ENCODE peak calls at places on chromosomes 11 and 22, in seven cellular contexts. One of them, this sample, is unnamed.

GRCh38 chr11:44950625-44951472 is at the start of gene TP53I11:
- DNase-seq in Peyer's patch: peak
- DNase-seq in upper lobe of right lung: peak
- DNase-seq in thoracic aorta: no peak
- DNase-seq in fibroblast of the aortic adventitia: peak
- DNase-seq in mucosa of descending colon: peak
- DNase-seq in fibroblast of lung: peak
- DNase-seq in this sample: no peak

GRCh38 chr22:42990131-42990838 is 24.7 kb downstream of the PACSIN2 start:
- DNase-seq in Peyer's patch: no peak
- DNase-seq in upper lobe of right lung: no peak
- DNase-seq in fibroblast of the aortic adventitia: peak
- DNase-seq in fibroblast of lung: peak
- DNase-seq in thoracic aorta: no peak
- DNase-seq in mucosa of descending colon: no peak
- DNase-seq in this sample: peak

GRCh38 chr22:43544282-43544673 is 132.5 kb downstream of the MPPED1 start:
- DNase-seq in fibroblast of lung: no peak
- DNase-seq in fibroblast of the aortic adventitia: no peak
- DNase-seq in upper lobe of right lung: no peak
- DNase-seq in mucosa of descending colon: no peak
- DNase-seq in Peyer's patch: no peak
- DNase-seq in thoracic aorta: no peak
- DNase-seq in this sample: no peak

GRCh38 chr11:57303990-57304579 is 20.7 kb downstream of the TNKS1BP1 start:
- DNase-seq in thoracic aorta: no peak
- DNase-seq in upper lobe of right lung: no peak
- DNase-seq in mucosa of descending colon: no peak
- DNase-seq in Peyer's patch: peak
- DNase-seq in fibroblast of the aortic adventitia: peak
- DNase-seq in fibroblast of lung: peak
- DNase-seq in this sample: no peak

GRCh38 chr11:132111781-132112380 is 741.5 kb downstream of the NTM start:
- DNase-seq in fibroblast of the aortic adventitia: peak
- DNase-seq in thoracic aorta: no peak
- DNase-seq in Peyer's patch: no peak
- DNase-seq in mucosa of descending colon: no peak
- DNase-seq in fibroblast of lung: peak
- DNase-seq in upper lobe of right lung: no peak
- DNase-seq in this sample: peak

GRCh38 chr22:19109198-19110063 is 12.8 kb downstream of the DGCR2 start:
- DNase-seq in fibroblast of the aortic adventitia: peak
- DNase-seq in Peyer's patch: no peak
- DNase-seq in thoracic aorta: no peak
- DNase-seq in fibroblast of lung: peak
- DNase-seq in mucosa of descending colon: no peak
- DNase-seq in upper lobe of right lung: peak
- DNase-seq in this sample: peak

GRCh38 chr22:50341977-50342650 is 1.0 kb upstream of the PPP6R2 start:
- DNase-seq in fibroblast of lung: peak
- DNase-seq in mucosa of descending colon: peak
- DNase-seq in fibroblast of the aortic adventitia: peak
- DNase-seq in Peyer's patch: peak
- DNase-seq in thoracic aorta: peak
- DNase-seq in upper lobe of right lung: peak
- DNase-seq in this sample: no peak

GRCh38 chr11:105665281-105665680 is 55.4 kb downstream of the GRIA4 start:
- DNase-seq in mucosa of descending colon: no peak
- DNase-seq in fibroblast of the aortic adventitia: no peak
- DNase-seq in Peyer's patch: no peak
- DNase-seq in upper lobe of right lung: no peak
- DNase-seq in thoracic aorta: no peak
- DNase-seq in fibroblast of lung: no peak
- DNase-seq in this sample: no peak

GRCh38 chr11:121237686-121238658 is 54.6 kb upstream of the SC5D start:
- DNase-seq in fibroblast of the aortic adventitia: peak
- DNase-seq in mucosa of descending colon: no peak
- DNase-seq in fibroblast of lung: peak
- DNase-seq in upper lobe of right lung: no peak
- DNase-seq in Peyer's patch: no peak
- DNase-seq in thoracic aorta: no peak
- DNase-seq in this sample: peak

GRCh38 chr11:128949791-128950454 is 7.3 kb upstream of the TP53AIP1 start:
- DNase-seq in thoracic aorta: no peak
- DNase-seq in fibroblast of the aortic adventitia: no peak
- DNase-seq in fibroblast of lung: peak
- DNase-seq in mucosa of descending colon: no peak
- DNase-seq in upper lobe of right lung: no peak
- DNase-seq in Peyer's patch: no peak
- DNase-seq in this sample: no peak

GRCh38 chr11:2355000-2355644 is 22.0 kb upstream of the CD81 start:
- DNase-seq in Peyer's patch: no peak
- DNase-seq in fibroblast of lung: peak
- DNase-seq in upper lobe of right lung: no peak
- DNase-seq in mucosa of descending colon: no peak
- DNase-seq in thoracic aorta: no peak
- DNase-seq in fibroblast of the aortic adventitia: peak
- DNase-seq in this sample: no peak

GRCh38 chr22:31098633-31099110 is 8.7 kb downstream of the SELENOM start:
- DNase-seq in fibroblast of the aortic adventitia: no peak
- DNase-seq in mucosa of descending colon: peak
- DNase-seq in upper lobe of right lung: no peak
- DNase-seq in thoracic aorta: no peak
- DNase-seq in Peyer's patch: peak
- DNase-seq in fibroblast of lung: no peak
- DNase-seq in this sample: no peak

GRCh38 chr11:73384871-73385692 is 8.9 kb downstream of the RELT start:
- DNase-seq in fibroblast of the aortic adventitia: no peak
- DNase-seq in mucosa of descending colon: peak
- DNase-seq in thoracic aorta: no peak
- DNase-seq in Peyer's patch: no peak
- DNase-seq in upper lobe of right lung: peak
- DNase-seq in fibroblast of lung: no peak
- DNase-seq in this sample: no peak

GRCh38 chr11:13463779-13464290 is 813 bp upstream of the BTBD10 start:
- DNase-seq in Peyer's patch: no peak
- DNase-seq in fibroblast of lung: no peak
- DNase-seq in thoracic aorta: no peak
- DNase-seq in upper lobe of right lung: no peak
- DNase-seq in mucosa of descending colon: no peak
- DNase-seq in fibroblast of the aortic adventitia: no peak
- DNase-seq in this sample: no peak

GRCh38 chr11:45815747-45816146 is 10.8 kb downstream of the SLC35C1 start:
- DNase-seq in thoracic aorta: no peak
- DNase-seq in fibroblast of the aortic adventitia: peak
- DNase-seq in fibroblast of lung: no peak
- DNase-seq in Peyer's patch: no peak
- DNase-seq in upper lobe of right lung: no peak
- DNase-seq in mucosa of descending colon: no peak
- DNase-seq in this sample: no peak

GRCh38 chr11:40032331-40032730 is 1427.1 kb downstream of the LRRC4C start:
- DNase-seq in upper lobe of right lung: no peak
- DNase-seq in Peyer's patch: no peak
- DNase-seq in fibroblast of lung: no peak
- DNase-seq in thoracic aorta: no peak
- DNase-seq in mucosa of descending colon: no peak
- DNase-seq in fibroblast of the aortic adventitia: no peak
- DNase-seq in this sample: no peak

GRCh38 chr11:126546191-126546590 is 190.7 kb downstream of the ST3GAL4 start:
- DNase-seq in fibroblast of lung: no peak
- DNase-seq in fibroblast of the aortic adventitia: no peak
- DNase-seq in mucosa of descending colon: no peak
- DNase-seq in Peyer's patch: no peak
- DNase-seq in upper lobe of right lung: no peak
- DNase-seq in thoracic aorta: no peak
- DNase-seq in this sample: no peak

GRCh38 chr22:27583930-27584329 is 217.6 kb downstream of the MN1 start:
- DNase-seq in Peyer's patch: no peak
- DNase-seq in thoracic aorta: no peak
- DNase-seq in fibroblast of the aortic adventitia: no peak
- DNase-seq in upper lobe of right lung: no peak
- DNase-seq in fibroblast of lung: no peak
- DNase-seq in mucosa of descending colon: no peak
- DNase-seq in this sample: no peak

GRCh38 chr11:29018631-29019030 is 910.4 kb downstream of the METTL15 start:
- DNase-seq in Peyer's patch: no peak
- DNase-seq in thoracic aorta: no peak
- DNase-seq in fibroblast of the aortic adventitia: peak
- DNase-seq in upper lobe of right lung: no peak
- DNase-seq in fibroblast of lung: peak
- DNase-seq in mucosa of descending colon: no peak
- DNase-seq in this sample: peak

GRCh38 chr22:37898441-37899181 is 7.5 kb upstream of the MICALL1 start:
- DNase-seq in mucosa of descending colon: no peak
- DNase-seq in fibroblast of lung: no peak
- DNase-seq in fibroblast of the aortic adventitia: no peak
- DNase-seq in upper lobe of right lung: peak
- DNase-seq in thoracic aorta: no peak
- DNase-seq in Peyer's patch: no peak
- DNase-seq in this sample: no peak

GRCh38 chr11:70127653-70128434 is 49.7 kb downstream of the ANO1 start:
- DNase-seq in fibroblast of lung: no peak
- DNase-seq in fibroblast of the aortic adventitia: peak
- DNase-seq in upper lobe of right lung: no peak
- DNase-seq in mucosa of descending colon: no peak
- DNase-seq in thoracic aorta: no peak
- DNase-seq in Peyer's patch: no peak
- DNase-seq in this sample: no peak

GRCh38 chr11:518463-519202 is 11.6 kb upstream of the RNH1 start:
- DNase-seq in fibroblast of the aortic adventitia: peak
- DNase-seq in Peyer's patch: peak
- DNase-seq in mucosa of descending colon: peak
- DNase-seq in fibroblast of lung: peak
- DNase-seq in thoracic aorta: peak
- DNase-seq in upper lobe of right lung: peak
- DNase-seq in this sample: peak

GRCh38 chr22:27554106-27554814 is 247.3 kb downstream of the MN1 start:
- DNase-seq in Peyer's patch: no peak
- DNase-seq in mucosa of descending colon: no peak
- DNase-seq in fibroblast of lung: peak
- DNase-seq in fibroblast of the aortic adventitia: peak
- DNase-seq in upper lobe of right lung: no peak
- DNase-seq in thoracic aorta: no peak
- DNase-seq in this sample: no peak

GRCh38 chr22:36415415-36416168 is 27.8 kb upstream of the MYH9 start:
- DNase-seq in fibroblast of lung: no peak
- DNase-seq in Peyer's patch: no peak
- DNase-seq in thoracic aorta: no peak
- DNase-seq in upper lobe of right lung: no peak
- DNase-seq in mucosa of descending colon: no peak
- DNase-seq in fibroblast of the aortic adventitia: no peak
- DNase-seq in this sample: no peak

GRCh38 chr11:61488651-61489291 is 19.8 kb upstream of the LRRC10B start:
- DNase-seq in mucosa of descending colon: peak
- DNase-seq in Peyer's patch: peak
- DNase-seq in upper lobe of right lung: no peak
- DNase-seq in fibroblast of lung: peak
- DNase-seq in fibroblast of the aortic adventitia: peak
- DNase-seq in thoracic aorta: no peak
- DNase-seq in this sample: no peak

GRCh38 chr22:24706050-24706449 is 68.5 kb downstream of the PIWIL3 start:
- DNase-seq in thoracic aorta: no peak
- DNase-seq in fibroblast of lung: no peak
- DNase-seq in fibroblast of the aortic adventitia: no peak
- DNase-seq in Peyer's patch: no peak
- DNase-seq in mucosa of descending colon: no peak
- DNase-seq in upper lobe of right lung: no peak
- DNase-seq in this sample: no peak
- TF ChIP-seq CTCF in thoracic aorta: no peak
- TF ChIP-seq CTCF in fibroblast of lung: peak
- TF ChIP-seq CTCF in fibroblast of the aortic adventitia: no peak
- TF ChIP-seq CTCF in Peyer's patch: no peak
- TF ChIP-seq CTCF in mucosa of descending colon: no peak
- TF ChIP-seq CTCF in upper lobe of right lung: no peak
- TF ChIP-seq CTCF in this sample: no peak

GRCh38 chr11:83115992-83116641 is 40.8 kb upstream of the PCF11 start:
- DNase-seq in mucosa of descending colon: no peak
- DNase-seq in Peyer's patch: no peak
- DNase-seq in thoracic aorta: no peak
- DNase-seq in upper lobe of right lung: no peak
- DNase-seq in fibroblast of the aortic adventitia: no peak
- DNase-seq in fibroblast of lung: no peak
- DNase-seq in this sample: no peak
- H3K4me3 ChIP-seq in mucosa of descending colon: no peak
- H3K4me3 ChIP-seq in Peyer's patch: no peak
- H3K4me3 ChIP-seq in thoracic aorta: peak
- H3K4me3 ChIP-seq in upper lobe of right lung: no peak
- H3K4me3 ChIP-seq in fibroblast of the aortic adventitia: no peak
- H3K4me3 ChIP-seq in fibroblast of lung: no peak
- H3K4me3 ChIP-seq in this sample: no peak

DNA sequence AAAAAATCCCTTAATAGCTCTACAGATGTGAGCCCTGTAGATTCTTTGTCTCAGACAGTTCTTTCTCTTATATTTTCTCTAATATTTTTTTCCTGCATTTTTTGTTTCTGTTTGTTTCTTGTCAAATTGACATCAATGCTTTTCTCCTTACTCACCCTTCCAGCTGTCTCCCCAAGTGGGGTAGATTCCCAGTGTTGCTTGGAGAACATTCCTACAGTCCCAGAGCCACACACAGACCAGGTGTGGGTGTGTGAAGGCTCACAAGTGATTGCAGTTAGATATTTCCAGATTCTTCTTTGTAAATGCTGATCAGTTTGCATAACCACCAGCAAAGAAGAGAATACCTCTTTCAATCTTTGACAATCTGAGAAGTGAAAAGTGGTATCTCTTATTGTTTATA is 7.5 kb downstream of the VPS51 start:
- DNase-seq in fibroblast of the aortic adventitia: no peak
- DNase-seq in fibroblast of lung: no peak
- DNase-seq in Peyer's patch: no peak
- DNase-seq in mucosa of descending colon: no peak
- DNase-seq in thoracic aorta: no peak
- DNase-seq in upper lobe of right lung: no peak
- DNase-seq in this sample: no peak
- TF ChIP-seq CTCF in fibroblast of the aortic adventitia: no peak
- TF ChIP-seq CTCF in fibroblast of lung: no peak
- TF ChIP-seq CTCF in Peyer's patch: no peak
- TF ChIP-seq CTCF in mucosa of descending colon: no peak
- TF ChIP-seq CTCF in thoracic aorta: no peak
- TF ChIP-seq CTCF in upper lobe of right lung: no peak
- TF ChIP-seq CTCF in this sample: no peak

GRCh38 chr11:10539339-10539738 is 1.6 kb downstream of the RNF141 start:
- DNase-seq in mucosa of descending colon: no peak
- DNase-seq in fibroblast of lung: no peak
- DNase-seq in upper lobe of right lung: no peak
- DNase-seq in thoracic aorta: no peak
- DNase-seq in Peyer's patch: no peak
- DNase-seq in fibroblast of the aortic adventitia: no peak
- DNase-seq in this sample: no peak
- H3K4me3 ChIP-seq in mucosa of descending colon: no peak
- H3K4me3 ChIP-seq in fibroblast of lung: no peak
- H3K4me3 ChIP-seq in upper lobe of right lung: no peak
- H3K4me3 ChIP-seq in thoracic aorta: peak
- H3K4me3 ChIP-seq in Peyer's patch: no peak
- H3K4me3 ChIP-seq in fibroblast of the aortic adventitia: peak
- H3K4me3 ChIP-seq in this sample: no peak

DNA sequence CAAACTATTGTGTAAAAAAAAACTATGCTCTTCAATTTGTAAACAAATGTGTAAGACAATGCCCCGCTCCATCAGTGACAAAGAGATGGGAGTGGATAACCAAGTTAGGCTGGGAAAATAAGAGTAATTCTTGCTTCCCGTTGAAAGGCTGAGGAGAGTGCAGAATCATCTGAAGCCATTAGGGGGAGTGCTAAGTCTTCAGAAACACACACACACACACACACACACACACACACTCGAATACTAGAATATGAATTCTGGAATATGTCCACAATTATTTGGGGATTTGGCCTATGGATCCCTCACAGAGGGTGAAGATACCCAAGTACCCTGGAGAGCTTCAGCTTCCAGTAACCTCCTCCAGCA is 27.8 kb upstream of the ROBO3 start:
- DNase-seq in upper lobe of right lung: no peak
- DNase-seq in thoracic aorta: no peak
- DNase-seq in mucosa of descending colon: no peak
- DNase-seq in fibroblast of the aortic adventitia: peak
- DNase-seq in Peyer's patch: no peak
- DNase-seq in fibroblast of lung: peak
- DNase-seq in this sample: peak
- TF ChIP-seq CTCF in upper lobe of right lung: peak
- TF ChIP-seq CTCF in thoracic aorta: no peak
- TF ChIP-seq CTCF in mucosa of descending colon: no peak
- TF ChIP-seq CTCF in fibroblast of the aortic adventitia: peak
- TF ChIP-seq CTCF in Peyer's patch: peak
- TF ChIP-seq CTCF in fibroblast of lung: peak
- TF ChIP-seq CTCF in this sample: peak

This sample was measured in AG04449.